ENCODE peak calls at places on chromosomes 7 and 10, in five cellular contexts. One of them, this sample, is unnamed.

GRCh38 chr10:22615819-22616499 is 98.4 kb downstream of the PIP4K2A start:
- DNase-seq in activated CD4-positive, CD25-positive, alpha-beta regulatory T cell: no peak
- DNase-seq in suprapubic skin: no peak
- DNase-seq in Caki2: peak
- DNase-seq in effector memory CD8-positive, alpha-beta T cell: no peak
- DNase-seq in this sample: peak

GRCh38 chr7:48296976-48297375 is 125.7 kb downstream of the ABCA13 start:
- DNase-seq in effector memory CD8-positive, alpha-beta T cell: no peak
- DNase-seq in activated CD4-positive, CD25-positive, alpha-beta regulatory T cell: no peak
- DNase-seq in Caki2: no peak
- DNase-seq in suprapubic skin: no peak
- DNase-seq in this sample: no peak

GRCh38 chr7:26186364-26187311 is 13.9 kb downstream of the HNRNPA2B1 start:
- DNase-seq in Caki2: no peak
- DNase-seq in activated CD4-positive, CD25-positive, alpha-beta regulatory T cell: no peak
- DNase-seq in effector memory CD8-positive, alpha-beta T cell: no peak
- DNase-seq in suprapubic skin: no peak
- DNase-seq in this sample: no peak

GRCh38 chr7:77454802-77455201 is 38.7 kb upstream of the GSAP start:
- DNase-seq in Caki2: peak
- DNase-seq in suprapubic skin: no peak
- DNase-seq in effector memory CD8-positive, alpha-beta T cell: no peak
- DNase-seq in activated CD4-positive, CD25-positive, alpha-beta regulatory T cell: no peak
- DNase-seq in this sample: no peak

GRCh38 chr10:28293238-28294168 is 9.4 kb downstream of the MPP7 start:
- DNase-seq in Caki2: no peak
- DNase-seq in suprapubic skin: no peak
- DNase-seq in activated CD4-positive, CD25-positive, alpha-beta regulatory T cell: no peak
- DNase-seq in effector memory CD8-positive, alpha-beta T cell: no peak
- DNase-seq in this sample: no peak

GRCh38 chr10:110496553-110497437 is 912 bp upstream of the DUSP5 start:
- DNase-seq in suprapubic skin: no peak
- DNase-seq in activated CD4-positive, CD25-positive, alpha-beta regulatory T cell: no peak
- DNase-seq in effector memory CD8-positive, alpha-beta T cell: no peak
- DNase-seq in Caki2: no peak
- DNase-seq in this sample: no peak

GRCh38 chr7:139618482-139619366 is 95.2 kb downstream of the CLEC2L start:
- DNase-seq in Caki2: peak
- DNase-seq in activated CD4-positive, CD25-positive, alpha-beta regulatory T cell: peak
- DNase-seq in suprapubic skin: no peak
- DNase-seq in effector memory CD8-positive, alpha-beta T cell: no peak
- DNase-seq in this sample: no peak

GRCh38 chr7:69232445-69233376 is 365.6 kb upstream of the AUTS2 start:
- DNase-seq in Caki2: no peak
- DNase-seq in activated CD4-positive, CD25-positive, alpha-beta regulatory T cell: no peak
- DNase-seq in effector memory CD8-positive, alpha-beta T cell: no peak
- DNase-seq in suprapubic skin: peak
- DNase-seq in this sample: no peak

GRCh38 chr7:36283171-36283570 is 106.5 kb upstream of the ANLN start:
- DNase-seq in activated CD4-positive, CD25-positive, alpha-beta regulatory T cell: no peak
- DNase-seq in effector memory CD8-positive, alpha-beta T cell: no peak
- DNase-seq in Caki2: no peak
- DNase-seq in suprapubic skin: peak
- DNase-seq in this sample: no peak

GRCh38 chr10:7587168-7587864 is 79.5 kb downstream of the ITIH5 start:
- DNase-seq in effector memory CD8-positive, alpha-beta T cell: no peak
- DNase-seq in Caki2: no peak
- DNase-seq in suprapubic skin: no peak
- DNase-seq in activated CD4-positive, CD25-positive, alpha-beta regulatory T cell: no peak
- DNase-seq in this sample: no peak

GRCh38 chr7:39650676-39651075 is 27.3 kb downstream of the RALA start:
- DNase-seq in Caki2: no peak
- DNase-seq in suprapubic skin: no peak
- DNase-seq in effector memory CD8-positive, alpha-beta T cell: no peak
- DNase-seq in activated CD4-positive, CD25-positive, alpha-beta regulatory T cell: no peak
- DNase-seq in this sample: no peak

GRCh38 chr7:28565990-28566389 is 153.7 kb downstream of the CREB5 start:
- DNase-seq in effector memory CD8-positive, alpha-beta T cell: no peak
- DNase-seq in activated CD4-positive, CD25-positive, alpha-beta regulatory T cell: no peak
- DNase-seq in suprapubic skin: no peak
- DNase-seq in Caki2: no peak
- DNase-seq in this sample: no peak

GRCh38 chr7:113209449-113210203 is 91.3 kb upstream of the SMIM30 start:
- DNase-seq in activated CD4-positive, CD25-positive, alpha-beta regulatory T cell: no peak
- DNase-seq in effector memory CD8-positive, alpha-beta T cell: no peak
- DNase-seq in suprapubic skin: no peak
- DNase-seq in Caki2: no peak
- DNase-seq in this sample: no peak

GRCh38 chr10:50561816-50562215 is 61.9 kb downstream of the SGMS1 start:
- DNase-seq in effector memory CD8-positive, alpha-beta T cell: no peak
- DNase-seq in Caki2: peak
- DNase-seq in suprapubic skin: no peak
- DNase-seq in activated CD4-positive, CD25-positive, alpha-beta regulatory T cell: no peak
- DNase-seq in this sample: no peak

GRCh38 chr7:74023037-74023436 is 4.9 kb upstream of the ELN start:
- DNase-seq in suprapubic skin: peak
- DNase-seq in effector memory CD8-positive, alpha-beta T cell: no peak
- DNase-seq in activated CD4-positive, CD25-positive, alpha-beta regulatory T cell: no peak
- DNase-seq in Caki2: peak
- DNase-seq in this sample: no peak

GRCh38 chr10:106894675-106895074 is 269.8 kb downstream of the SORCS1 start:
- DNase-seq in effector memory CD8-positive, alpha-beta T cell: no peak
- DNase-seq in activated CD4-positive, CD25-positive, alpha-beta regulatory T cell: no peak
- DNase-seq in suprapubic skin: no peak
- DNase-seq in Caki2: no peak
- DNase-seq in this sample: no peak

GRCh38 chr7:37109853-37110252 is 338.8 kb downstream of the ELMO1 start:
- DNase-seq in activated CD4-positive, CD25-positive, alpha-beta regulatory T cell: no peak
- DNase-seq in suprapubic skin: no peak
- DNase-seq in Caki2: no peak
- DNase-seq in effector memory CD8-positive, alpha-beta T cell: no peak
- DNase-seq in this sample: no peak

GRCh38 chr7:103988468-103989199 is 824 bp downstream of the RELN start:
- DNase-seq in suprapubic skin: no peak
- DNase-seq in Caki2: peak
- DNase-seq in effector memory CD8-positive, alpha-beta T cell: no peak
- DNase-seq in activated CD4-positive, CD25-positive, alpha-beta regulatory T cell: no peak
- DNase-seq in this sample: no peak

GRCh38 chr10:106082865-106083264 is 1081.6 kb downstream of the SORCS1 start:
- DNase-seq in suprapubic skin: no peak
- DNase-seq in effector memory CD8-positive, alpha-beta T cell: no peak
- DNase-seq in Caki2: no peak
- DNase-seq in activated CD4-positive, CD25-positive, alpha-beta regulatory T cell: no peak
- DNase-seq in this sample: no peak

GRCh38 chr10:97780991-97781540 is 9.3 kb upstream of the SFRP5 start:
- DNase-seq in activated CD4-positive, CD25-positive, alpha-beta regulatory T cell: no peak
- DNase-seq in Caki2: no peak
- DNase-seq in suprapubic skin: no peak
- DNase-seq in effector memory CD8-positive, alpha-beta T cell: no peak
- DNase-seq in this sample: no peak

GRCh38 chr10:33198610-33199009 is 135.9 kb downstream of the NRP1 start:
- DNase-seq in Caki2: no peak
- DNase-seq in activated CD4-positive, CD25-positive, alpha-beta regulatory T cell: no peak
- DNase-seq in effector memory CD8-positive, alpha-beta T cell: no peak
- DNase-seq in suprapubic skin: no peak
- DNase-seq in this sample: no peak

GRCh38 chr7:31059551-31059950 is 7.4 kb downstream of the ADCYAP1R1 start:
- DNase-seq in effector memory CD8-positive, alpha-beta T cell: no peak
- DNase-seq in activated CD4-positive, CD25-positive, alpha-beta regulatory T cell: no peak
- DNase-seq in suprapubic skin: no peak
- DNase-seq in Caki2: no peak
- DNase-seq in this sample: no peak

GRCh38 chr7:91264924-91265681 is 870 bp downstream of the FZD1 start:
- DNase-seq in effector memory CD8-positive, alpha-beta T cell: no peak
- DNase-seq in suprapubic skin: peak
- DNase-seq in activated CD4-positive, CD25-positive, alpha-beta regulatory T cell: no peak
- DNase-seq in Caki2: peak
- DNase-seq in this sample: no peak

GRCh38 chr7:112202819-112203218 is 3.4 kb downstream of the DOCK4 start:
- DNase-seq in effector memory CD8-positive, alpha-beta T cell: no peak
- DNase-seq in activated CD4-positive, CD25-positive, alpha-beta regulatory T cell: no peak
- DNase-seq in suprapubic skin: no peak
- DNase-seq in Caki2: no peak
- DNase-seq in this sample: peak

GRCh38 chr7:151091431-151091830 is 5.2 kb downstream of the AGAP3 start:
- DNase-seq in suprapubic skin: no peak
- DNase-seq in effector memory CD8-positive, alpha-beta T cell: no peak
- DNase-seq in Caki2: no peak
- DNase-seq in activated CD4-positive, CD25-positive, alpha-beta regulatory T cell: no peak
- DNase-seq in this sample: no peak

GRCh38 chr7:114708646-114709045 is 213.2 kb upstream of the MDFIC start:
- DNase-seq in suprapubic skin: no peak
- DNase-seq in Caki2: peak
- DNase-seq in activated CD4-positive, CD25-positive, alpha-beta regulatory T cell: no peak
- DNase-seq in effector memory CD8-positive, alpha-beta T cell: no peak
- DNase-seq in this sample: no peak

This sample was measured in naive B cell.